ENCODE peak calls at places on chromosomes 5 and 9, in five cellular contexts. U is A549, T is HepG2, B is K562, M is endothelial cell of umbilical vein. G is an unnamed sample.

GRCh38 chr5:52624291-52624690 is 163.4 kb upstream of the ITGA1 start:
- DNase-seq in U (no peak), B (no peak), T (no peak), M (no peak), G (no peak)

GRCh38 chr9:126440938-126441337 is 114.3 kb downstream of the MVB12B start:
- DNase-seq in M (no peak), B (no peak), U (no peak), T (no peak), G (no peak)

GRCh38 chr9:38683336-38683735 is 36.6 kb downstream of the FAM240B start:
- DNase-seq in U (no peak), M (no peak), B (no peak), T (no peak), G (no peak)

GRCh38 chr5:176775409-176775808 is 35.0 kb upstream of the UNC5A start:
- DNase-seq in T (no peak), B (no peak), M (no peak), U (no peak), G (no peak)

GRCh38 chr9:1709347-1709746 is 305.8 kb upstream of the SMARCA2 start:
- DNase-seq in B (no peak), M (no peak), U (peak; percentile 18), T (peak; percentile 8), G (peak; percentile 50)

GRCh38 chr5:98489021-98489420 is 284.4 kb upstream of the RGMB start:
- DNase-seq in U (no peak), T (no peak), M (no peak), B (no peak), G (no peak)

GRCh38 chr5:143569722-143570567 is 166.5 kb upstream of the NR3C1 start:
- DNase-seq in B (no peak), M (no peak), U (no peak), T (peak; percentile 82), G (no peak)

GRCh38 chr5:107470007-107470582 is 200.6 kb downstream of the EFNA5 start:
- DNase-seq in U (no peak), B (no peak), T (no peak), M (peak; percentile 85), G (no peak)

GRCh38 chr9:125437771-125438221 is 176.2 kb downstream of the GAPVD1 start:
- DNase-seq in M (no peak), B (no peak), T (no peak), U (no peak), G (no peak)

GRCh38 chr9:107176701-107177100 is 106.4 kb upstream of the RAD23B start:
- DNase-seq in M (no peak), U (no peak), B (no peak), T (no peak), G (no peak)

GRCh38 chr5:111131356-111131755 is 39.2 kb downstream of the WDR36 start:
- DNase-seq in B (no peak), M (peak; percentile 82), U (no peak), T (no peak), G (no peak)

GRCh38 chr5:14266686-14267085 is 123.5 kb downstream of the TRIO start:
- DNase-seq in T (no peak), U (no peak), B (peak; percentile 67), M (peak; percentile 43), G (peak; percentile 14)

GRCh38 chr9:132942541-132943182 is 1.8 kb downstream of the TSC1 start:
- DNase-seq in U (no peak), B (no peak), M (no peak), T (no peak), G (no peak)

GRCh38 chr9:93450817-93451761 is at the start of gene FAM120A:
- DNase-seq in M (peak; percentile 71), B (peak; percentile 85), U (peak; percentile 83), T (peak; percentile 38), G (peak; percentile 85)

GRCh38 chr9:110958846-110959245 is 79.4 kb downstream of the LPAR1 start:
- DNase-seq in T (no peak), U (no peak), B (no peak), M (no peak), G (no peak)

GRCh38 chr5:55850839-55851674 is at the start of gene IL31RA:
- DNase-seq in T (peak; percentile 11), B (no peak), U (peak; percentile 54), M (peak; percentile 58), G (peak; percentile 83)

GRCh38 chr9:18442629-18443491 is 31.1 kb upstream of the ADAMTSL1 start:
- DNase-seq in U (peak; percentile 77), T (peak; percentile 49), B (peak; percentile 38), M (peak; percentile 87), G (peak; percentile 85)

GRCh38 chr5:143730112-143730801 is 81.7 kb upstream of the HMHB1 start:
- DNase-seq in M (no peak), T (no peak), U (no peak), B (no peak), G (no peak)

GRCh38 chr9:133421615-133422542 is at the start of gene ADAMTS13:
- DNase-seq in T (peak; percentile 74), B (peak; percentile 53), U (peak; percentile 60), M (no peak), G (no peak)

GRCh38 chr5:170755679-170756456 is 27.7 kb upstream of the GABRP start:
- DNase-seq in U (no peak), M (peak; percentile 12), T (no peak), B (no peak), G (no peak)

GRCh38 chr5:144356489-144356888 is 185.8 kb downstream of the KCTD16 start:
- DNase-seq in T (no peak), B (no peak), U (no peak), M (no peak), G (no peak)

GRCh38 chr9:91809581-91810285 is 140.3 kb downstream of the ROR2 start:
- DNase-seq in B (no peak), U (no peak), M (no peak), T (no peak), G (no peak)

GRCh38 chr5:123391009-123391408 is 32.2 kb downstream of the CEP120 start:
- DNase-seq in T (no peak), M (no peak), B (no peak), U (no peak), G (no peak)

GRCh38 chr9:93110400-93110855 is 14.4 kb downstream of the CARD19 start:
- DNase-seq in U (no peak), T (no peak), M (no peak), B (no peak), G (no peak)

GRCh38 chr5:74063821-74064598 is 438.0 kb downstream of the ARHGEF28 start:
- DNase-seq in U (peak; percentile 4), T (peak; percentile 14), M (peak; percentile 26), B (no peak), G (peak; percentile 7)

GRCh38 chr5:82735160-82735789 is 341.9 kb downstream of the TMEM167A start:
- DNase-seq in B (peak; percentile 14), U (no peak), M (peak; percentile 45), T (peak; percentile 69), G (peak; percentile 26)

GRCh38 chr5:77864997-77865396 is 88.9 kb upstream of the TBCA start:
- DNase-seq in U (no peak), M (no peak), T (no peak), B (no peak), G (peak; percentile 79)

GRCh38 chr5:77869115-77869798 is 93.1 kb upstream of the TBCA start:
- DNase-seq in U (no peak), T (no peak), M (no peak), B (no peak), G (no peak)

GRCh38 chr5:77866198-77866597 is 90.1 kb upstream of the TBCA start:
- DNase-seq in T (no peak), B (no peak), M (no peak), U (no peak), G (no peak)

GRCh38 chr5:77867194-77867691 is 91.1 kb upstream of the TBCA start:
- DNase-seq in M (peak; percentile 40), U (peak; percentile 30), B (peak; percentile 12), T (no peak), G (peak; percentile 15)

DNA sequence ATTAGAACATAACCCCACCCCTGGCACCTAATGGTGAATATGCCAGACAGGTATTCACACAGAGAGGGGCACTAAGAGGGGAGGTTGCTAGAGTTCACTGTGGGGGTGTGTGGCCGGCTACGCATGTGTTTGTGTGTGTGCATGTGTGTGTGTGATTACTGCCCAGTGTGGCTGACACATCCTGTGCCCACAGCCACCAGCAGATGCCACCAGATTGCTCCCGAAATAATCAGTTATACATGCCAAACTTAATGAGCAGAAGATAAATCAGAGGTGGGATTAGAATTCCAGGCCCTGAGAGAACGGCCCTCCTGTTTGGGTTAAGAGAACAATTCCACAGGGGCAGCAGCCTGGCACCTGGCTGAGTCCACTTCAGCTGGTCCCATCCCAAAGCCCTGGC is 91.8 kb upstream of the TBCA start:
- DNase-seq in M (no peak), T (no peak), B (no peak), U (no peak), G (no peak)
- TF ChIP-seq CTCF in M (no peak), T (no peak), B (no peak), U (no peak), G (no peak)

DNA sequence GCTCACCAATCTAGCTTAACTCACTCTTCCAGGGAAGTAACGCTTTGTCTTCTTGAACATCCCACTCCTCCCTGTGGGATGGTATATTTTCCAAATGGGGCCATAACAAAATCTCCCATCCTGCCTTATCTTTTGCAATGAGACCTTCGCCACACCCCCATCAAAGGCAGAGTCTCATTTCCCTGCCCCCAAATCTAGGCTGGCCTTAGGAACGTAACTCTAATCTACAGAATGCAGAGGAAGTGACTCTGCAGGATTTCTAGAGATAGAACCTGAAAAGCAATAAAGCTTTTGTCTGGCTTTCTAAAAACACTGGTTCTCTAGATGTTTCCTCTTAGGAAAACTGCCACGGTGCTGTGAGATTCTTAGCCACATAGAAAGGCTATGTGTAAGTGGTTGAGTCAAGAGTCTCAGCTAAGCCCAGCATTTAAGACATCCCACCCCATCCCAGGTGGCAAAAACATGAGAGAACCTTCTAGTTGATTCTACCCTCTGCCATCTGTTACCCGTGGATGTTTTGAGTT is 309.8 kb downstream of the ASTN2 start:
- DNase-seq in U (no peak), T (no peak), M (no peak), B (no peak), G (no peak)
- TF ChIP-seq MYC in U (no peak), T (no peak), M (no peak), B (no peak), G (no peak)

GRCh38 chr9:121537283-121537682 is 37.6 kb upstream of the GGTA1 start:
- DNase-seq in M (no peak), T (no peak), B (no peak), U (no peak), G (no peak)

GRCh38 chr9:121541945-121542344 is 42.3 kb upstream of the GGTA1 start:
- DNase-seq in B (no peak), M (no peak), U (no peak), T (no peak), G (no peak)

GRCh38 chr9:121541256-121541655 is 41.6 kb upstream of the GGTA1 start:
- DNase-seq in M (no peak), T (no peak), U (no peak), B (no peak), G (no peak)

GRCh38 chr9:121532881-121533280 is 33.2 kb upstream of the GGTA1 start:
- DNase-seq in B (no peak), T (no peak), U (no peak), M (no peak), G (no peak)

DNA sequence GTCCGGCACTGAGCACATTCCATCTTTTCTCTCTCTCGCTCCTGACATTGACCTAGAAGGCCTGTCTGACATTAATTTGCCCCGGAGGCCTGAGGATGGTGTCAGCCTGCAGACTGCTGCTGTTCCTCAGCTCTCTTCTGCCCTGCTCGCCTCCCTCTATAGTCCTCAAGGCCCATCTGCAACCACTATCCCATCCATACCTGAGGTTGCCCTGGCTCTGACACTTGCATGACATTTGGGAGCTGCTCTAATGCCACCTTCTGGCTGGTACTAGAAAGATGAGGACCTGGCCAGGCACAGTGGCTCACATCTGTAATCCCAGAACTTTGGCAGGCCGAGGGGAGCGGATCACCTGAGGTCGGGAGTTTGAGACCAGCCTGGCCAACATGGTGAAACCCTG is 38.6 kb upstream of the GGTA1 start:
- DNase-seq in M (no peak), B (no peak), T (peak; percentile 23), U (peak; percentile 51), G (no peak)
- TF ChIP-seq CTCF in M (no peak), B (peak; percentile 16), T (peak; percentile 58), U (peak; percentile 23), G (no peak)

GRCh38 chr9:90449213-90449925 is 193.3 kb downstream of the DIRAS2 start:
- DNase-seq in T (no peak), M (no peak), B (no peak), U (no peak), G (no peak)
- TF ChIP-seq MYC in T (no peak), M (no peak), B (no peak), U (no peak), G (no peak)